ENCODE peak calls at places on chromosomes 2 and 18, in ten cellular contexts. T is spleen; L is NCI-H1092 treated with DMSO at 0.1 percent for 48 hours; D is ureter; V is GF-D8; N is AG20443; E is naive B cell; B is left lung; W is activated CD8-positive, alpha-beta memory T cell treated with anti-CD3 and anti-CD28 coated beads, Interleukin-2, amount 50 U/mL, for 48 hours; R is SJSA1. P is an unnamed sample.

GRCh38 chr2:186460465-186460864 is 25.6 kb upstream of the ZC3H15 start:
- DNase-seq in T (no peak), L (no peak), D (no peak), V (no peak), N (no peak), E (no peak), B (no peak), W (no peak), R (no peak), P (no peak)

GRCh38 chr2:173151671-173152398 is 76.2 kb downstream of the MAP3K20 start:
- DNase-seq in T (no peak), L (no peak), D (no peak), V (no peak), N (no peak), E (no peak), B (no peak), W (no peak), R (peak; percentile 50), P (no peak)

GRCh38 chr2:1817256-1818127 is 73.2 kb upstream of the PXDN start:
- DNase-seq in T (peak; percentile 89), L (no peak), D (peak; percentile 90), V (no peak), N (peak; percentile 99), E (peak; percentile 42), B (peak; percentile 93), W (peak; percentile 89), R (peak; percentile 96), P (no peak)

GRCh38 chr2:215280326-215280725 is 31.5 kb upstream of the ATIC start:
- DNase-seq in T (peak; percentile 49), L (no peak), D (no peak), V (no peak), N (no peak), E (no peak), B (no peak), W (no peak), R (peak; percentile 37), P (no peak)

GRCh38 chr2:238513346-238513745 is 86.6 kb downstream of the ASB1 start:
- DNase-seq in T (peak; percentile 17), L (peak; percentile 4), D (no peak), V (no peak), N (peak; percentile 75), E (no peak), B (no peak), W (peak; percentile 69), R (peak; percentile 27), P (peak; percentile 37)

GRCh38 chr18:49728542-49728941 is 84.8 kb downstream of the ACAA2 start:
- DNase-seq in T (no peak), L (peak; percentile 44), D (no peak), V (no peak), N (peak; percentile 55), E (no peak), B (no peak), W (peak; percentile 77), R (peak; percentile 33), P (peak; percentile 16)

GRCh38 chr2:85952196-85952734 is 63.5 kb upstream of the ST3GAL5 start:
- DNase-seq in T (no peak), L (no peak), D (no peak), V (no peak), N (no peak), E (no peak), B (no peak), W (no peak), R (no peak), P (no peak)

GRCh38 chr2:118940486-118941120 is 1.4 kb upstream of the MARCO start:
- DNase-seq in T (no peak), L (no peak), D (no peak), V (peak; percentile 52), N (no peak), E (no peak), B (peak; percentile 67), W (no peak), R (no peak), P (no peak)

GRCh38 chr18:45957100-45957499 is 10.0 kb downstream of the EPG5 start:
- DNase-seq in T (no peak), L (no peak), D (no peak), V (no peak), N (peak; percentile 57), E (no peak), B (no peak), W (no peak), R (no peak), P (no peak)

GRCh38 chr2:211216221-211216620 is 659.8 kb downstream of the CPS1 start:
- DNase-seq in T (no peak), L (no peak), D (no peak), V (no peak), N (no peak), E (no peak), B (no peak), W (no peak), R (no peak), P (no peak)

GRCh38 chr2:39736593-39736992 is 42.5 kb downstream of the THUMPD2 start:
- DNase-seq in T (no peak), L (no peak), D (no peak), V (no peak), N (peak; percentile 62), E (no peak), B (no peak), W (no peak), R (peak; percentile 84), P (no peak)

GRCh38 chr18:22309191-22309590 is 108.5 kb downstream of the CTAGE1 start:
- DNase-seq in T (no peak), L (no peak), D (no peak), V (no peak), N (peak; percentile 79), E (no peak), B (peak; percentile 47), W (no peak), R (no peak), P (no peak)

GRCh38 chr2:186887107-186888090 is 38.4 kb upstream of the ZSWIM2 start:
- DNase-seq in T (no peak), L (no peak), D (no peak), V (no peak), N (peak; percentile 28), E (no peak), B (no peak), W (no peak), R (no peak), P (no peak)

GRCh38 chr2:46361920-46362666 is 64.9 kb downstream of the EPAS1 start:
- DNase-seq in T (no peak), L (no peak), D (no peak), V (no peak), N (no peak), E (no peak), B (no peak), W (no peak), R (no peak), P (no peak)

GRCh38 chr2:84631985-84632384 is 115.7 kb downstream of the DNAH6 start:
- DNase-seq in T (no peak), L (no peak), D (no peak), V (no peak), N (no peak), E (no peak), B (no peak), W (no peak), R (no peak), P (no peak)

GRCh38 chr2:45839388-45840251 is 188.1 kb downstream of the PRKCE start:
- DNase-seq in T (no peak), L (no peak), D (no peak), V (no peak), N (peak; percentile 37), E (no peak), B (no peak), W (no peak), R (no peak), P (no peak)